ENCODE peak calls at places on chromosomes 4 and X, in six cellular contexts. I is Caco-2, P is heart left ventricle, A is astrocyte of the spinal cord, O is thoracic aorta, N is RWPE2. E is an unnamed sample.

GRCh38 chr4:15779336-15779735 is 1.2 kb downstream of the CD38 start:
- DNase-seq in A (peak), O (no peak), N (no peak), P (peak), I (no peak), E (peak)

GRCh38 chr4:5884804-5885203 is 8.1 kb downstream of the CRMP1 start:
- DNase-seq in A (no peak), P (no peak), N (no peak), I (no peak), O (no peak), E (no peak)

GRCh38 chr4:6195602-6196319 is 4.6 kb downstream of the JAKMIP1 start:
- DNase-seq in A (no peak), O (no peak), P (no peak), N (no peak), I (no peak), E (no peak)

GRCh38 chr4:72568959-72569718 is at the start of gene ADAMTS3:
- DNase-seq in O (no peak), P (peak), I (no peak), A (peak), N (peak), E (no peak)

GRCh38 chrX:46485897-46486296 is 59.3 kb downstream of the ZNF674 start:
- DNase-seq in O (no peak), I (no peak), N (no peak), A (no peak), P (no peak), E (no peak)

GRCh38 chr4:59039046-59039445 is 1928.9 kb upstream of the IGFBP7 start:
- DNase-seq in N (no peak), A (no peak), O (no peak), P (no peak), I (no peak), E (no peak)

GRCh38 chr4:159607824-159608223 is 504.9 kb downstream of the RAPGEF2 start:
- DNase-seq in O (no peak), A (no peak), I (no peak), N (no peak), P (no peak), E (no peak)

GRCh38 chrX:107597791-107598190 is 30.5 kb upstream of the PRPS1 start:
- DNase-seq in A (no peak), O (no peak), I (no peak), P (no peak), N (no peak), E (no peak)

GRCh38 chr4:159077702-159078495 is 25.0 kb upstream of the RAPGEF2 start:
- DNase-seq in A (peak), N (no peak), I (no peak), O (no peak), P (no peak), E (no peak)

GRCh38 chrX:83416273-83416672 is 91.8 kb upstream of the POU3F4 start:
- DNase-seq in I (no peak), A (no peak), P (no peak), N (no peak), O (no peak), E (no peak)

GRCh38 chr4:36173923-36174322 is 70.4 kb downstream of the ARAP2 start:
- DNase-seq in A (no peak), I (no peak), P (no peak), O (no peak), N (no peak), E (no peak)

GRCh38 chr4:105838082-105838481 is 57.2 kb upstream of the NPNT start:
- DNase-seq in A (no peak), O (no peak), P (no peak), N (no peak), I (no peak), E (no peak)

GRCh38 chr4:788006-788635 is 37.8 kb downstream of the CPLX1 start:
- DNase-seq in I (no peak), P (no peak), N (no peak), A (no peak), O (no peak), E (no peak)

GRCh38 chrX:22424919-22425318 is 152.2 kb downstream of the CBLL2 start:
- DNase-seq in I (no peak), A (no peak), N (no peak), O (no peak), P (no peak), E (no peak)

GRCh38 chr4:37632836-37633235 is 53.3 kb downstream of the RELL1 start:
- DNase-seq in N (no peak), I (no peak), A (no peak), O (no peak), P (no peak), E (no peak)

GRCh38 chr4:145938618-145939177 is at the start of gene ZNF827:
- DNase-seq in N (peak), I (peak), P (peak), O (peak), A (peak), E (no peak)

GRCh38 chrX:23907106-23907495 is 637 bp downstream of the APOO start:
- DNase-seq in O (no peak), N (no peak), I (no peak), A (no peak), P (no peak), E (no peak)

GRCh38 chr4:52014903-52015302 is 5.3 kb downstream of the LRRC66 start:
- DNase-seq in N (no peak), P (no peak), O (no peak), A (no peak), I (no peak), E (no peak)

GRCh38 chr4:95513022-95513421 is 35.8 kb downstream of the UNC5C start:
- DNase-seq in O (no peak), P (no peak), N (no peak), I (no peak), A (no peak), E (no peak)

GRCh38 chrX:46574337-46574940 is 874 bp downstream of the CHST7 start:
- DNase-seq in I (no peak), O (no peak), A (no peak), N (peak), P (peak), E (no peak)

GRCh38 chr4:86960557-86960959 is 25.7 kb downstream of the AFF1 start:
- DNase-seq in O (no peak), A (no peak), N (no peak), P (no peak), I (peak), E (no peak)

GRCh38 chr4:63717384-63717783 is 691.9 kb downstream of the TECRL start:
- DNase-seq in I (peak), N (no peak), O (no peak), A (peak), P (no peak), E (peak)

GRCh38 chrX:134460861-134461218 is 875 bp downstream of the HPRT1 start:
- DNase-seq in P (no peak), I (peak), O (no peak), A (peak), N (no peak), E (no peak)

GRCh38 chr4:47926667-47927258 is 12.4 kb upstream of the NFXL1 start:
- DNase-seq in I (peak), N (no peak), A (peak), O (no peak), P (peak), E (no peak)

GRCh38 chr4:8649631-8650261 is 57.2 kb downstream of the CPZ start:
- DNase-seq in A (no peak), N (peak), P (no peak), O (no peak), I (no peak), E (no peak)

GRCh38 chr4:165965503-165965902 is 92.5 kb downstream of the TLL1 start:
- DNase-seq in I (no peak), O (no peak), N (no peak), P (no peak), A (no peak), E (no peak)

GRCh38 chrX:50814701-50815476 is 895 bp upstream of the SHROOM4 start:
- DNase-seq in I (no peak), P (peak), A (no peak), N (no peak), O (no peak), E (no peak)

GRCh38 chr4:93066746-93067145 is 761.8 kb upstream of the ATOH1 start:
- DNase-seq in I (no peak), P (no peak), N (no peak), A (peak), O (no peak), E (no peak)

GRCh38 chrX:134026732-134027311 is 41.4 kb upstream of the GPC3 start:
- DNase-seq in N (no peak), A (peak), P (no peak), I (peak), O (no peak), E (peak)

GRCh38 chr4:575281-576141 is 584 bp downstream of the TMEM271 start:
- DNase-seq in N (no peak), O (no peak), I (no peak), A (peak), P (no peak), E (peak)

GRCh38 chrX:101460669-101461068 is 24.6 kb upstream of the ARMCX4 start:
- DNase-seq in N (no peak), I (no peak), A (no peak), O (no peak), P (no peak), E (no peak)

GRCh38 chr4:25608644-25609043 is 47.0 kb upstream of the SLC34A2 start:
- DNase-seq in N (no peak), O (no peak), P (no peak), A (no peak), I (no peak), E (no peak)

GRCh38 chr4:47334597-47335185 is 128.8 kb downstream of the COMMD8 start:
- DNase-seq in O (no peak), N (no peak), A (no peak), I (no peak), P (no peak), E (no peak)

GRCh38 chr4:7358100-7358735 is 76.5 kb downstream of the PSAPL1 start:
- DNase-seq in O (peak), I (no peak), N (no peak), A (peak), P (peak), E (peak)

GRCh38 chr4:179989975-179990374 is 2253.2 kb upstream of the TENM3 start:
- DNase-seq in A (no peak), P (no peak), O (no peak), N (no peak), I (no peak), E (no peak)

GRCh38 chrX:33987458-33987857 is 144.7 kb downstream of the FAM47A start:
- DNase-seq in I (no peak), A (no peak), N (no peak), O (no peak), P (no peak), E (no peak)

GRCh38 chr4:88070031-88070430 is 62.6 kb downstream of the PKD2 start:
- DNase-seq in I (no peak), N (no peak), A (no peak), O (no peak), P (no peak), E (no peak)

GRCh38 chr4:147683172-147683571 is 791 bp downstream of the PRMT9 start:
- DNase-seq in N (no peak), P (no peak), O (no peak), I (no peak), A (peak), E (no peak)

GRCh38 chrX:107675365-107675654 is 47.0 kb downstream of the PRPS1 start:
- DNase-seq in O (no peak), A (no peak), P (no peak), N (no peak), I (no peak), E (no peak)

GRCh38 chr4:148053298-148054003 is 321.6 kb downstream of the ARHGAP10 start:
- DNase-seq in P (peak), A (no peak), O (no peak), N (no peak), I (no peak), E (no peak)

GRCh38 chr4:62640296-62640695 is 1440.2 kb downstream of the ADGRL3 start:
- DNase-seq in I (no peak), N (peak), A (peak), O (no peak), P (no peak), E (peak)

DNA sequence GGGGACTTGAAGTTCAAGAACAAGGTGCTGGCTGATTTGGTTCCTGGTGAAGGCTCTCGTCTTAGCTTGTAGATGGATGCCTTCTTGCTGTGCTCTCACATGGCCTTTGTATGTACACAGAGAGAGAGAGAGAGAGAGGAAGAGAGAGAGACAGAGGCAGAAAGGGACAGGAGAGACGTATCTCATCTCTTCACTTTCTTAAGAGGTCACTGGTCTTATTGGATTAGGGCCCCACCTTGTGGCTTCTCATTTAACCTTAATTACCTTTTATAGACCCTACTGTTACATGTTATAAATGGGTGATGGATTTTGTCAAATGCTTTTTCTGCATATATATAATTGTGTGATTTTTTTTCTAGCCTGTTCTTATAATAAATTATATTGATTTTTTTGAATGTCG is 1444.2 kb downstream of the ADGRL3 start:
- DNase-seq in O (no peak), A (peak), P (no peak), N (no peak), I (peak), E (peak)
- TF ChIP-seq CTCF in O (no peak), A (no peak), P (peak), N (peak), I (peak), E (peak)

DNA sequence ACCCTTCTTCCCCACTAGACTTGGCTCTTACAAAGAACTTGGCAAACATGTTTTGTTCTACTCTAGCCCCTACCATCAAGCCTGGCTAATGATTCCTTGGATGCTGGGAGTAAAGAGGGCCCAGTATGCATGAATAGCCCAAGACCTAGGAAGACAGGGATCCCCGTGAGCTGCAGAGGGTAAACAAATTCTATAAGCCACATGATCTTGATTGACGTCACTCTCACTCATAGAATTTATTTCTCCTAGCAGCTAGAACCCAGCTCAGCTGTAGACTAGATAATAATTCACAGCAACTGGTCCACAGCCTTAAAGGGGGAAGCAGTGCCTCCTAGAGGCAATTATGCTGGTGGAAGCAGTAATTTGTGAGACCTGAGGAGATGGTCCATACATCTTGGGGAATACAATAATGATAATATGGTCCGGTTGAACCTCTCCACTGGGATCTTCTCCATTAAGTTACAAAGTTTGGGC is 16.1 kb upstream of the USO1 start:
- DNase-seq in O (no peak), I (peak), N (no peak), P (no peak), A (no peak), E (no peak)
- TF ChIP-seq CTCF in O (no peak), I (peak), N (no peak), P (no peak), A (peak), E (peak)

DNA sequence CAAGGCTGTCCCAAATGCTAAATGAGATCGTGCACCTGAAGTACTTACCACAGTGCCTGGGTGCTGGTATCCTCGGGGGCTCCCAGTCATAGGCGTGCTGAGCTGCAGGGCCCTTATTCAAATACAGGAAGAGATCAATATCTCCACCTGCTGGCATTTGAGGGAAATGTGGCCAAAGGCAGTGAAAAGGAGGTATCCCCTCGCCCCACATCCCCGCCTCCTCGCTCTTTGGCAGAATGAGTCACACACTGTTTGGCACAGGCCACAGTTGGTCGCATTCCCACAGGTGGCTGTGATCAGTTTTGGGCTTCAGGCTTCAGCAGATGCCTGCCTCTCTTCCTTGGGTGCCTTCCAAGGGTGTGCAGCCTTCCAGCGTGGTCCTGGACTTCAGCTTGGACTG is 28.4 kb downstream of the ZNF185 start:
- DNase-seq in N (no peak), I (peak), A (peak), O (no peak), P (no peak), E (peak)
- TF ChIP-seq CTCF in N (peak), I (peak), A (peak), O (peak), P (peak), E (peak)

GRCh38 chr4:125315571-125316390 is 1.0 kb downstream of the FAT4 start:
- DNase-seq in N (no peak), P (peak), O (no peak), I (peak), A (peak), E (no peak)
- TF ChIP-seq CTCF in N (no peak), P (no peak), O (peak), I (no peak), A (peak), E (peak)